ENCODE peak calls at places on chromosome 22, in six cellular contexts. L is Calu3, C is WTC11, N is fibroblast of lung, Y is HCT116, S is fibroblast of pulmonary artery. T is an unnamed sample.
A peak's percentile ranks its signal among the peaks of the same experiment; 100 is the strongest.

GRCh38 chr22:48892571-48893287 is 934.9 kb downstream of the BRD1 start:
- DNase-seq in C (no peak), N (no peak), L (no peak), Y (no peak), S (no peak), T (no peak)

GRCh38 chr22:47022075-47022473 is 259.6 kb downstream of the TBC1D22A start:
- DNase-seq in Y (no peak), L (no peak), N (no peak), S (peak; percentile 29), C (no peak), T (no peak)

GRCh38 chr22:42993651-42994275 is 21.2 kb downstream of the PACSIN2 start:
- DNase-seq in S (peak; percentile 63), C (no peak), N (peak; percentile 63), L (no peak), Y (no peak), T (no peak)

GRCh38 chr22:50436134-50436830 is 38.6 kb downstream of the SBF1 start:
- DNase-seq in L (no peak), Y (no peak), S (no peak), N (no peak), C (no peak), T (no peak)

GRCh38 chr22:48181168-48181955 is 1418.9 kb downstream of the TBC1D22A start:
- DNase-seq in N (no peak), L (no peak), S (no peak), Y (no peak), C (no peak), T (no peak)

GRCh38 chr22:24289781-24290181 is 19.1 kb downstream of the SPECC1L start:
- DNase-seq in N (no peak), C (no peak), Y (no peak), S (peak; percentile 9), L (no peak), T (no peak)

GRCh38 chr22:45975266-45976161 is 1.4 kb downstream of the WNT7B start:
- DNase-seq in Y (no peak), L (peak; percentile 30), C (no peak), N (no peak), S (no peak), T (no peak)

GRCh38 chr22:44988671-44989070 is 21.1 kb downstream of the PHF21B start:
- DNase-seq in N (no peak), C (no peak), Y (no peak), S (no peak), L (no peak), T (no peak)

GRCh38 chr22:49201046-49201970 is 626.4 kb downstream of the BRD1 start:
- DNase-seq in Y (no peak), S (no peak), N (no peak), C (peak; percentile 3), L (no peak), T (no peak)

GRCh38 chr22:32265882-32266767 is 11.0 kb upstream of the SLC5A4 start:
- DNase-seq in Y (peak; percentile 44), S (peak; percentile 75), L (peak; percentile 77), C (peak; percentile 71), N (peak; percentile 69), T (peak; percentile 70)

GRCh38 chr22:38494498-38494897 is 11.6 kb downstream of the DDX17 start:
- DNase-seq in S (peak; percentile 51), Y (no peak), L (no peak), N (no peak), C (no peak), T (no peak)

GRCh38 chr22:25509391-25509791 is 55.1 kb upstream of the GRK3 start:
- DNase-seq in L (no peak), S (peak; percentile 22), Y (no peak), C (no peak), N (peak; percentile 68), T (no peak)

GRCh38 chr22:17699696-17700330 is 61.3 kb downstream of the BCL2L13 start:
- DNase-seq in N (no peak), Y (no peak), S (no peak), L (no peak), C (no peak), T (no peak)

GRCh38 chr22:37824674-37825641 is 1.8 kb downstream of the GALR3 start:
- DNase-seq in N (no peak), L (no peak), C (peak; percentile 63), Y (no peak), S (no peak), T (no peak)

GRCh38 chr22:42324991-42325710 is 54.7 kb upstream of the TCF20 start:
- DNase-seq in L (no peak), C (peak; percentile 36), Y (no peak), S (no peak), N (no peak), T (no peak)

GRCh38 chr22:17753401-17753989 is 20.8 kb downstream of the BID start:
- DNase-seq in Y (no peak), C (no peak), S (no peak), L (peak; percentile 14), N (peak; percentile 58), T (no peak)

GRCh38 chr22:48320671-48321515 is 1506.8 kb downstream of the BRD1 start:
- DNase-seq in Y (no peak), C (no peak), L (no peak), S (no peak), N (no peak), T (no peak)

GRCh38 chr22:31615940-31616314 is 46.1 kb downstream of the PISD start:
- DNase-seq in L (no peak), S (no peak), N (no peak), C (no peak), Y (no peak), T (no peak)

GRCh38 chr22:45648320-45649070 is 23.1 kb upstream of the ATXN10 start:
- DNase-seq in N (no peak), L (peak; percentile 27), S (no peak), C (no peak), Y (no peak), T (no peak)

GRCh38 chr22:49306632-49306975 is 521.1 kb downstream of the BRD1 start:
- DNase-seq in L (no peak), C (no peak), S (no peak), N (no peak), Y (no peak), T (no peak)

GRCh38 chr22:24165673-24166072 is 15.6 kb upstream of the SUSD2 start:
- DNase-seq in S (no peak), N (peak; percentile 21), C (no peak), L (no peak), Y (no peak), T (no peak)

GRCh38 chr22:23772315-23773246 is at the start of gene MMP11:
- DNase-seq in S (no peak), L (peak; percentile 50), N (no peak), Y (no peak), C (peak; percentile 70), T (peak; percentile 72)

GRCh38 chr22:44172370-44173108 is 8.2 kb upstream of the PARVG start:
- DNase-seq in S (no peak), N (no peak), Y (no peak), L (no peak), C (no peak), T (peak; percentile 78)

GRCh38 chr22:35431483-35432205 is 31.7 kb downstream of the MCM5 start:
- DNase-seq in C (no peak), S (no peak), Y (no peak), N (no peak), L (no peak), T (no peak)
- TF ChIP-seq CTCF in C (no peak), S (peak; percentile 6), Y (no peak), N (no peak), L (no peak), T (no peak)

GRCh38 chr22:36406721-36407120 is 19.0 kb upstream of the MYH9 start:
- DNase-seq in C (no peak), Y (no peak), L (no peak), S (no peak), N (no peak), T (no peak)

GRCh38 chr22:36411589-36412258 is 24.0 kb upstream of the MYH9 start:
- DNase-seq in Y (no peak), L (no peak), C (no peak), N (no peak), S (no peak), T (no peak)

GRCh38 chr22:36413022-36413770 is 25.4 kb upstream of the MYH9 start:
- DNase-seq in Y (no peak), C (no peak), S (no peak), N (peak; percentile 34), L (no peak), T (no peak)

GRCh38 chr22:36409067-36409466 is 21.3 kb upstream of the MYH9 start:
- DNase-seq in C (no peak), S (no peak), N (no peak), L (no peak), Y (no peak), T (no peak)

DNA sequence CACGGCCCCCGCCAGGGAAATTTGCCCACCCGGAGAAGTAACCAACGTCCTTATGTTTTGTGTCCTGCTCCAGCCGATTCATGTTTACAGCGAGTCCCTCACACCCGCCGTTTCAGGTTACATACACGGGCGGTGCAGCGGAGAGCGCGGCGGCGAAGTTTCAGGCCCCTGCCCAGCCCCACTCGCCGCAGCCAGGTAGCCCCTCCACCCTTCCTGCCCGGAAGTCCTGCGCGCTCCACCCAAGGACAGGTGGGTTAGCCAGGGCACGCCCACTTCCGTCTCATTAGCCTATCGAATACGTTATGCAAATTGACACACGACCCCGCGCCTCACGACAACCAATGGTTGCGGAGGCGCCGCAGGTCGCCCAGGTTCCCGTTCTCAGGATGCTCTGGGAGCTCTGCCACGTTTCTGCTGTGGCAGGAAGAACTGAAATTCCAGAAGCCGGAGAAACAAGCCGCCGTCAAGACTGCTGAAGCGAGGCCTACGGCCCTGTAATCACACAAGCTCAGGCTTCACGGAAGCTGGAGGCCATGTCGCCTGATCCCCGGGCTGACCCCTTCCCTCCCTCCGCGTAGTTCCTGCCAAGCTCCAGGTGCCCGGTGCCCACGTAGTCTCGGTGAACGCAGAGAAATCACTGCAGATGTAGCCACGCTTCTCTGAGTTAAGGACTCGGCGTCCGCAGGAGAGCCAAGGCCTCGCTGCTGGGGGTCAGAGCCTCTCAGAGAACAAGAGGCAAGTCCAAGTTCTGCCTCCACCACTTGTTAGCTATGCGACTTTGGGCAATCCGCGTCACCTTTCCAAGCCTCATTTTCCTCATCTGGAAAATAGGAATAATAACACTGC is 22.4 kb upstream of the MYH9 start:
- DNase-seq in N (peak; percentile 50), Y (peak; percentile 96), L (peak; percentile 97), C (peak; percentile 99), S (peak; percentile 53), T (peak; percentile 83)
- TF ChIP-seq CTCF in N (no peak), Y (peak; percentile 29), L (peak; percentile 65), C (no peak), S (no peak), T (no peak)

GRCh38 chr22:20186183-20186870 is 35.5 kb upstream of the CCDC188 start:
- DNase-seq in L (no peak), C (peak; percentile 81), N (no peak), S (peak; percentile 3), Y (no peak), T (no peak)
- TF ChIP-seq CTCF in L (no peak), C (no peak), N (no peak), S (peak; percentile 12), Y (peak; percentile 36), T (no peak)

GRCh38 chr22:30425327-30425615 is 297 bp upstream of the MTFP1 start:
- DNase-seq in L (no peak), S (no peak), Y (no peak), C (no peak), N (no peak), T (no peak)

GRCh38 chr22:30425616-30426394 is at the start of gene MTFP1:
- DNase-seq in N (peak; percentile 63), S (peak; percentile 67), C (peak; percentile 83), L (peak; percentile 66), Y (no peak), T (peak; percentile 58)

GRCh38 chr22:30423296-30423958 is 2.1 kb upstream of the MTFP1 start:
- DNase-seq in L (peak; percentile 58), N (no peak), C (peak; percentile 76), S (no peak), Y (no peak), T (no peak)

GRCh38 chr22:30423959-30424380 is 1.6 kb upstream of the MTFP1 start:
- DNase-seq in Y (peak; percentile 99), L (peak; percentile 98), S (peak; percentile 100), N (peak; percentile 100), C (peak; percentile 98), T (peak; percentile 99)

GRCh38 chr22:30424471-30425326 is 869 bp upstream of the MTFP1 start:
- DNase-seq in C (no peak), N (no peak), S (no peak), Y (no peak), L (peak; percentile 23), T (no peak)
- TF ChIP-seq CTCF in C (no peak), N (no peak), S (peak; percentile 3), Y (peak; percentile 27), L (no peak), T (no peak)

T was measured in B cell.